ENCODE peak calls at places on chromosomes 13 and 19, in five cellular contexts. I is stomach, T is HepG2, S is tibial nerve, R is SK-N-SH. B is an unnamed sample.

GRCh38 chr19:21197589-21198295 is 55.9 kb downstream of the ZNF431 start:
- DNase-seq in T (no peak), S (no peak), R (no peak), I (no peak), B (no peak)

GRCh38 chr19:17246681-17247425 is 1.1 kb upstream of the NR2F6 start:
- DNase-seq in S (peak; percentile 28), I (peak; percentile 61), T (peak; percentile 80), R (peak; percentile 88), B (no peak)

GRCh38 chr19:42132030-42132628 is at the start of gene POU2F2:
- DNase-seq in S (no peak), I (peak; percentile 54), R (no peak), T (no peak), B (no peak)

GRCh38 chr13:51967482-51968446 is 43.5 kb downstream of the ATP7B start:
- DNase-seq in T (no peak), I (no peak), R (no peak), S (no peak), B (no peak)

GRCh38 chr13:27792393-27793218 is at the start of gene GSX1:
- DNase-seq in I (peak; percentile 72), T (peak; percentile 18), S (peak; percentile 19), R (no peak), B (no peak)

GRCh38 chr19:29529646-29530548 is 4.1 kb downstream of the VSTM2B start:
- DNase-seq in I (no peak), R (peak; percentile 40), S (no peak), T (no peak), B (peak; percentile 48)

GRCh38 chr19:34667349-34668076 is 9.4 kb downstream of the SCGB2B2 start:
- DNase-seq in T (peak; percentile 16), R (no peak), I (no peak), S (no peak), B (no peak)

GRCh38 chr13:98508280-98509074 is 68.4 kb downstream of the STK24 start:
- DNase-seq in I (no peak), S (no peak), R (no peak), T (peak; percentile 35), B (no peak)

GRCh38 chr13:34913040-34913439 is 29.0 kb upstream of the NBEA start:
- DNase-seq in S (no peak), R (no peak), T (no peak), I (no peak), B (no peak)

GRCh38 chr19:34494601-34495000 is 13.0 kb downstream of the WTIP start:
- DNase-seq in R (no peak), I (no peak), T (no peak), S (no peak), B (no peak)

GRCh38 chr19:46493236-46494114 is 2.2 kb downstream of the PNMA8B start:
- DNase-seq in I (no peak), S (no peak), T (no peak), R (peak; percentile 23), B (peak; percentile 72)

GRCh38 chr19:57103573-57104277 is 16.1 kb upstream of the USP29 start:
- DNase-seq in T (peak; percentile 47), I (peak; percentile 41), R (peak; percentile 79), S (peak; percentile 45), B (peak; percentile 76)

GRCh38 chr19:572140-572890 is at the start of gene BSG:
- DNase-seq in R (peak; percentile 99), T (peak; percentile 94), S (peak; percentile 97), I (peak; percentile 99), B (peak; percentile 99)

GRCh38 chr19:8393192-8393870 is 3.2 kb downstream of the RAB11B start:
- DNase-seq in S (no peak), I (no peak), R (no peak), T (no peak), B (no peak)

GRCh38 chr13:32941368-32941767 is 74.9 kb upstream of the KL start:
- DNase-seq in R (no peak), T (no peak), I (no peak), S (no peak), B (no peak)

GRCh38 chr13:31485183-31485582 is 254.1 kb upstream of the RXFP2 start:
- DNase-seq in I (no peak), R (no peak), T (no peak), S (no peak), B (no peak)

GRCh38 chr19:45323671-45324081 is 1.0 kb upstream of the CKM start:
- DNase-seq in S (no peak), R (peak; percentile 70), T (no peak), I (peak; percentile 28), B (peak; percentile 83)

GRCh38 chr19:47713046-47714021 is at the start of gene EHD2:
- DNase-seq in T (no peak), I (peak; percentile 59), R (peak; percentile 88), S (peak; percentile 58), B (peak; percentile 93)

GRCh38 chr13:75830842-75831241 is 194.7 kb downstream of the LMO7 start:
- DNase-seq in R (no peak), I (no peak), S (no peak), T (no peak), B (no peak)

GRCh38 chr13:33471182-33471581 is 185.6 kb upstream of the STARD13 start:
- DNase-seq in S (no peak), R (no peak), I (no peak), T (no peak), B (no peak)

GRCh38 chr19:56142087-56142787 is 1.1 kb downstream of the ZNF444 start:
- DNase-seq in T (peak; percentile 97), I (peak; percentile 84), R (no peak), S (no peak), B (no peak)

GRCh38 chr19:53880716-53881481 is 1.1 kb upstream of the PRKCG start:
- DNase-seq in R (no peak), T (no peak), I (no peak), S (no peak), B (no peak)

GRCh38 chr19:1860133-1860775 is 3.1 kb downstream of the KLF16 start:
- DNase-seq in S (no peak), R (peak; percentile 76), I (no peak), T (peak; percentile 92), B (peak; percentile 86)

GRCh38 chr13:114109646-114110045 is 22.8 kb downstream of the RASA3 start:
- DNase-seq in I (no peak), R (peak; percentile 85), S (peak; percentile 35), T (no peak), B (peak; percentile 85)

GRCh38 chr19:46840157-46840942 is 10.3 kb downstream of the AP2S1 start:
- DNase-seq in T (peak; percentile 63), I (peak; percentile 57), R (peak; percentile 83), S (no peak), B (peak; percentile 77)

DNA sequence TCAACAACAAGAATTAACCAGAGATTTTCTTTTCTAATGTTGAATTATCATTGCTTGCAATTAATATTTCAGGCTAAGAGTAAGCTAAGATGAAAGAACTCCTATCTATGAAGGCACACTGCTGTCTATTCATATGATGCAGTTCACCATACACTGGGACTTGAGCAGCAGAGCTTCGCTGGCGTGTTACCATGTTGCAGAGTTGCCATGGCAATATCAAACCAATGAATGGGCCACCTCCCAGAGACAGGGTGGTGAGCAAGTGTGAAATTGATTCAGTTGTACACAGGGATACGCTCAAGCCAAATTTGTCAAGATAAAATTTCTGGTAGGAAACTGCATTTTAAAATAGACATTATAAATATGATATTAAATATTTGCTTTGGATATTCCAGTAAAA is 69.3 kb upstream of the MYO16 start:
- DNase-seq in T (no peak), I (no peak), R (no peak), S (no peak), B (no peak)
- TF ChIP-seq EP300 in T (no peak), I (no peak), R (no peak), S (no peak), B (no peak)

GRCh38 chr13:43397110-43397509 is 373.7 kb downstream of the DNAJC15 start:
- DNase-seq in S (no peak), T (no peak), R (no peak), I (no peak), B (no peak)
- TF ChIP-seq EP300 in S (no peak), T (no peak), R (no peak), I (no peak), B (no peak)

GRCh38 chr13:20514866-20515265 is 10.8 kb downstream of the CRYL1 start:
- DNase-seq in I (no peak), T (no peak), R (no peak), S (no peak), B (no peak)
- TF ChIP-seq EP300 in I (no peak), T (no peak), R (no peak), S (no peak), B (no peak)

GRCh38 chr19:44051654-44052402 is at the start of gene ZNF223:
- DNase-seq in T (peak; percentile 94), S (peak; percentile 85), R (peak; percentile 93), I (peak; percentile 95), B (peak; percentile 97)
- TF ChIP-seq EP300 in T (no peak), S (peak; percentile 92), R (no peak), I (peak; percentile 38), B (peak; percentile 28)

GRCh38 chr13:23384111-23384510 is 49.4 kb downstream of the SACS start:
- DNase-seq in S (no peak), R (no peak), I (no peak), T (no peak), B (no peak)

GRCh38 chr13:23383151-23383550 is 50.4 kb downstream of the SACS start:
- DNase-seq in S (no peak), I (no peak), T (no peak), R (no peak), B (no peak)

GRCh38 chr13:23385931-23386330 is 47.6 kb downstream of the SACS start:
- DNase-seq in S (no peak), T (no peak), R (no peak), I (no peak), B (no peak)

GRCh38 chr13:23381877-23382276 is 51.6 kb downstream of the SACS start:
- DNase-seq in I (no peak), T (no peak), S (no peak), R (peak; percentile 37), B (no peak)

GRCh38 chr13:23386533-23386932 is 47.0 kb downstream of the SACS start:
- DNase-seq in S (no peak), R (no peak), I (no peak), T (no peak), B (no peak)
- TF ChIP-seq EP300 in S (no peak), R (no peak), I (no peak), T (no peak), B (no peak)

GRCh38 chr13:39515231-39515630 is 87.8 kb downstream of the LHFPL6 start:
- DNase-seq in T (no peak), I (no peak), R (no peak), S (no peak), B (no peak)
- TF ChIP-seq EP300 in T (no peak), I (no peak), R (no peak), S (no peak), B (no peak)

B was measured in sigmoid colon.